ENCODE peak calls at places on chromosome 6, in five cellular contexts. One of them, this sample, is unnamed.

GRCh38 chr6:5492356-5492755 is 231.0 kb downstream of the FARS2 start:
- DNase-seq in HS-5: no peak
- DNase-seq in left ventricle myocardium inferior: no peak
- DNase-seq in PC-3: no peak
- DNase-seq in activated T-helper 1 cell treated with anti-CD3 and anti-CD28 coated beads, Interleukin-2, amount 50 U/mL, for 16 hours: no peak
- DNase-seq in this sample: no peak

GRCh38 chr6:47169785-47170685 is 127.9 kb upstream of the ADGRF1 start:
- DNase-seq in HS-5: no peak
- DNase-seq in left ventricle myocardium inferior: no peak
- DNase-seq in PC-3: peak; percentile 54
- DNase-seq in activated T-helper 1 cell treated with anti-CD3 and anti-CD28 coated beads, Interleukin-2, amount 50 U/mL, for 16 hours: no peak
- DNase-seq in this sample: no peak

GRCh38 chr6:125794342-125795137 is 3.8 kb downstream of the NCOA7 start:
- DNase-seq in HS-5: no peak
- DNase-seq in left ventricle myocardium inferior: no peak
- DNase-seq in PC-3: peak; percentile 54
- DNase-seq in activated T-helper 1 cell treated with anti-CD3 and anti-CD28 coated beads, Interleukin-2, amount 50 U/mL, for 16 hours: no peak
- DNase-seq in this sample: no peak

GRCh38 chr6:134619789-134620188 is 301.9 kb upstream of the SGK1 start:
- DNase-seq in HS-5: no peak
- DNase-seq in left ventricle myocardium inferior: no peak
- DNase-seq in PC-3: peak; percentile 18
- DNase-seq in activated T-helper 1 cell treated with anti-CD3 and anti-CD28 coated beads, Interleukin-2, amount 50 U/mL, for 16 hours: no peak
- DNase-seq in this sample: no peak

GRCh38 chr6:26240157-26240980 is 124.6 kb upstream of the BTN3A2 start:
- DNase-seq in HS-5: no peak
- DNase-seq in left ventricle myocardium inferior: peak; percentile 41
- DNase-seq in PC-3: no peak
- DNase-seq in activated T-helper 1 cell treated with anti-CD3 and anti-CD28 coated beads, Interleukin-2, amount 50 U/mL, for 16 hours: peak; percentile 36
- DNase-seq in this sample: no peak

GRCh38 chr6:19781269-19781668 is 55.9 kb upstream of the ID4 start:
- DNase-seq in HS-5: no peak
- DNase-seq in left ventricle myocardium inferior: no peak
- DNase-seq in PC-3: no peak
- DNase-seq in activated T-helper 1 cell treated with anti-CD3 and anti-CD28 coated beads, Interleukin-2, amount 50 U/mL, for 16 hours: no peak
- DNase-seq in this sample: no peak

GRCh38 chr6:157546366-157546765 is 165.4 kb downstream of the ZDHHC14 start:
- DNase-seq in HS-5: no peak
- DNase-seq in left ventricle myocardium inferior: no peak
- DNase-seq in PC-3: no peak
- DNase-seq in activated T-helper 1 cell treated with anti-CD3 and anti-CD28 coated beads, Interleukin-2, amount 50 U/mL, for 16 hours: no peak
- DNase-seq in this sample: no peak

GRCh38 chr6:161222706-161223234 is 51.1 kb downstream of the AGPAT4 start:
- DNase-seq in HS-5: no peak
- DNase-seq in left ventricle myocardium inferior: no peak
- DNase-seq in PC-3: no peak
- DNase-seq in activated T-helper 1 cell treated with anti-CD3 and anti-CD28 coated beads, Interleukin-2, amount 50 U/mL, for 16 hours: no peak
- DNase-seq in this sample: no peak

GRCh38 chr6:31156647-31157046 is 955 bp downstream of the CCHCR1 start:
- DNase-seq in HS-5: no peak
- DNase-seq in left ventricle myocardium inferior: no peak
- DNase-seq in PC-3: no peak
- DNase-seq in activated T-helper 1 cell treated with anti-CD3 and anti-CD28 coated beads, Interleukin-2, amount 50 U/mL, for 16 hours: no peak
- DNase-seq in this sample: no peak

GRCh38 chr6:48111575-48111974 is 578 bp upstream of the PTCHD4 start:
- DNase-seq in HS-5: no peak
- DNase-seq in left ventricle myocardium inferior: no peak
- DNase-seq in PC-3: no peak
- DNase-seq in activated T-helper 1 cell treated with anti-CD3 and anti-CD28 coated beads, Interleukin-2, amount 50 U/mL, for 16 hours: no peak
- DNase-seq in this sample: no peak

GRCh38 chr6:74091133-74091793 is 395.3 kb downstream of the CD109 start:
- DNase-seq in HS-5: peak; percentile 16
- DNase-seq in left ventricle myocardium inferior: no peak
- DNase-seq in PC-3: peak; percentile 58
- DNase-seq in activated T-helper 1 cell treated with anti-CD3 and anti-CD28 coated beads, Interleukin-2, amount 50 U/mL, for 16 hours: no peak
- DNase-seq in this sample: no peak

GRCh38 chr6:136782021-136782770 is 10.1 kb downstream of the MAP3K5 start:
- DNase-seq in HS-5: no peak
- DNase-seq in left ventricle myocardium inferior: no peak
- DNase-seq in PC-3: peak; percentile 68
- DNase-seq in activated T-helper 1 cell treated with anti-CD3 and anti-CD28 coated beads, Interleukin-2, amount 50 U/mL, for 16 hours: no peak
- DNase-seq in this sample: no peak

GRCh38 chr6:81387163-81387562 is 365.3 kb downstream of the TENT5A start:
- DNase-seq in HS-5: no peak
- DNase-seq in left ventricle myocardium inferior: no peak
- DNase-seq in PC-3: no peak
- DNase-seq in activated T-helper 1 cell treated with anti-CD3 and anti-CD28 coated beads, Interleukin-2, amount 50 U/mL, for 16 hours: no peak
- DNase-seq in this sample: no peak

GRCh38 chr6:165877192-165877591 is 214.2 kb upstream of the PDE10A start:
- DNase-seq in HS-5: no peak
- DNase-seq in left ventricle myocardium inferior: no peak
- DNase-seq in PC-3: no peak
- DNase-seq in activated T-helper 1 cell treated with anti-CD3 and anti-CD28 coated beads, Interleukin-2, amount 50 U/mL, for 16 hours: no peak
- DNase-seq in this sample: no peak

GRCh38 chr6:52261229-52261628 is 16.9 kb upstream of the IL17F start:
- DNase-seq in HS-5: peak; percentile 52
- DNase-seq in left ventricle myocardium inferior: no peak
- DNase-seq in PC-3: peak; percentile 57
- DNase-seq in activated T-helper 1 cell treated with anti-CD3 and anti-CD28 coated beads, Interleukin-2, amount 50 U/mL, for 16 hours: no peak
- DNase-seq in this sample: no peak

GRCh38 chr6:126804255-126805064 is 314.0 kb upstream of the RSPO3 start:
- DNase-seq in HS-5: no peak
- DNase-seq in left ventricle myocardium inferior: no peak
- DNase-seq in PC-3: peak; percentile 63
- DNase-seq in activated T-helper 1 cell treated with anti-CD3 and anti-CD28 coated beads, Interleukin-2, amount 50 U/mL, for 16 hours: no peak
- DNase-seq in this sample: no peak